ENCODE peak calls at places on chromosome 18, in four cellular contexts. B is stimulated activated CD4-positive, alpha-beta T cell treated with anti-CD3 and anti-CD28 coated beads, Interleukin-4, amount 100 ng/mL, for 48 hours; T is AG08395; R is activated CD4-positive, alpha-beta T cell treated with anti-CD3 and anti-CD28 coated beads, Interleukin-2, amount 50 U/mL, for 48 hours. Y is an unnamed sample.

GRCh38 chr18:74064510-74064909 is 83.1 kb downstream of the FBXO15 start:
- DNase-seq in B (peak), T (no peak), R (peak), Y (no peak)

GRCh38 chr18:31719363-31720006 is 35.1 kb upstream of the B4GALT6 start:
- DNase-seq in B (no peak), T (no peak), R (no peak), Y (no peak)

GRCh38 chr18:72762505-72763122 is 105.2 kb downstream of the NETO1 start:
- DNase-seq in B (no peak), T (peak), R (no peak), Y (no peak)

GRCh38 chr18:78984941-78985784 is 5.5 kb downstream of the SALL3 start:
- DNase-seq in B (no peak), T (no peak), R (no peak), Y (no peak)

GRCh38 chr18:61572871-61573270 is 239.6 kb downstream of the CDH20 start:
- DNase-seq in B (no peak), T (peak), R (no peak), Y (no peak)

GRCh38 chr18:50749945-50750344 is 69.9 kb downstream of the MRO start:
- DNase-seq in B (no peak), T (no peak), R (no peak), Y (no peak)

GRCh38 chr18:46419391-46420141 is 237.5 kb downstream of the LOXHD1 start:
- DNase-seq in B (no peak), T (no peak), R (no peak), Y (no peak)

GRCh38 chr18:79911871-79912270 is 39.6 kb downstream of the SLC66A2 start:
- DNase-seq in B (no peak), T (no peak), R (peak), Y (no peak)

GRCh38 chr18:55413474-55413873 is 174.5 kb downstream of the TCF4 start:
- DNase-seq in B (no peak), T (no peak), R (no peak), Y (no peak)

GRCh38 chr18:54329787-54330186 is 27.9 kb downstream of the STARD6 start:
- DNase-seq in B (no peak), T (no peak), R (no peak), Y (no peak)

GRCh38 chr18:79664525-79665125 is 15.0 kb upstream of the CTDP1 start:
- DNase-seq in B (no peak), T (peak), R (no peak), Y (no peak)

GRCh38 chr18:79378416-79379250 is 17.1 kb upstream of the NFATC1 start:
- DNase-seq in B (peak), T (peak), R (peak), Y (peak)

GRCh38 chr18:61093967-61094366 is 239.3 kb upstream of the CDH20 start:
- DNase-seq in B (no peak), T (no peak), R (no peak), Y (no peak)

GRCh38 chr18:3998698-3999333 is 456.3 kb downstream of the DLGAP1 start:
- DNase-seq in B (no peak), T (peak), R (no peak), Y (no peak)

GRCh38 chr18:73979742-73980141 is 167.9 kb downstream of the FBXO15 start:
- DNase-seq in B (no peak), T (no peak), R (no peak), Y (no peak)

GRCh38 chr18:6781846-6782245 is 52.3 kb downstream of the ARHGAP28 start:
- DNase-seq in B (no peak), T (peak), R (no peak), Y (peak)

GRCh38 chr18:27785815-27786537 is 391.0 kb downstream of the CDH2 start:
- DNase-seq in B (no peak), T (no peak), R (no peak), Y (no peak)

GRCh38 chr18:77136871-77137665 is 4.5 kb upstream of the MBP start:
- DNase-seq in B (no peak), T (no peak), R (no peak), Y (no peak)

GRCh38 chr18:29157057-29157780 is 980.3 kb upstream of the CDH2 start:
- DNase-seq in B (no peak), T (no peak), R (no peak), Y (no peak)

GRCh38 chr18:33115476-33115875 is 325.0 kb downstream of the CCDC178 start:
- DNase-seq in B (no peak), T (no peak), R (no peak), Y (no peak)

GRCh38 chr18:75090336-75090735 is 118.6 kb downstream of the PTGR3 start:
- DNase-seq in B (no peak), T (no peak), R (no peak), Y (no peak)

GRCh38 chr18:76518073-76518472 is 23.0 kb upstream of the ZNF516 start:
- DNase-seq in B (no peak), T (no peak), R (no peak), Y (no peak)

GRCh38 chr18:49878567-49878966 is 65.2 kb upstream of the ACAA2 start:
- DNase-seq in B (no peak), T (no peak), R (no peak), Y (no peak)

GRCh38 chr18:34122724-34123334 is 101.9 kb downstream of the NOL4 start:
- DNase-seq in B (no peak), T (peak), R (no peak), Y (no peak)

GRCh38 chr18:77016936-77017335 is 115.6 kb downstream of the MBP start:
- DNase-seq in B (no peak), T (no peak), R (no peak), Y (no peak)

GRCh38 chr18:42525905-42526304 is 570.9 kb downstream of the PIK3C3 start:
- DNase-seq in B (no peak), T (no peak), R (no peak), Y (no peak)

GRCh38 chr18:3710712-3711269 is 260.8 kb downstream of the TGIF1 start:
- DNase-seq in B (no peak), T (no peak), R (no peak), Y (no peak)

GRCh38 chr18:56168049-56168781 is 470.2 kb downstream of the TXNL1 start:
- DNase-seq in B (no peak), T (peak), R (no peak), Y (peak)

GRCh38 chr18:63162271-63163014 is 157.1 kb downstream of the BCL2 start:
- DNase-seq in B (peak), T (peak), R (peak), Y (no peak)

GRCh38 chr18:65768379-65768778 is 17.6 kb downstream of the CDH7 start:
- DNase-seq in B (no peak), T (no peak), R (no peak), Y (no peak)

GRCh38 chr18:3717626-3718025 is 267.7 kb downstream of the TGIF1 start:
- DNase-seq in B (no peak), T (no peak), R (no peak), Y (no peak)

GRCh38 chr18:79497638-79498081 is 101.9 kb downstream of the NFATC1 start:
- DNase-seq in B (no peak), T (peak), R (no peak), Y (peak)

GRCh38 chr18:51879329-51879728 is 460.7 kb upstream of the DCC start:
- DNase-seq in B (no peak), T (no peak), R (no peak), Y (no peak)

GRCh38 chr18:24560511-24560981 is 100.1 kb downstream of the HRH4 start:
- DNase-seq in B (no peak), T (no peak), R (no peak), Y (no peak)

GRCh38 chr18:179499-179898 is 21.1 kb downstream of the USP14 start:
- DNase-seq in B (no peak), T (no peak), R (no peak), Y (no peak)

GRCh38 chr18:34977787-34978532 is 63.3 kb upstream of the MAPRE2 start:
- DNase-seq in B (peak), T (no peak), R (peak), Y (peak)

GRCh38 chr18:6677086-6677485 is 52.4 kb upstream of the ARHGAP28 start:
- DNase-seq in B (no peak), T (no peak), R (no peak), Y (no peak)

GRCh38 chr18:11179959-11180519 is 30.7 kb upstream of the PIEZO2 start:
- DNase-seq in B (no peak), T (no peak), R (no peak), Y (no peak)

GRCh38 chr18:62715439-62715792 is at the start of gene PHLPP1:
- DNase-seq in B (no peak), T (no peak), R (no peak), Y (no peak)

Y was measured in ovary.